ENCODE peak calls at places on chromosomes 3 and 15, in six cellular contexts. S, F, N, C, A and J are unnamed samples.

GRCh38 chr3:142500211-142500610 is 52.4 kb upstream of the XRN1 start:
- DNase-seq in S (no peak), F (no peak), N (no peak), C (no peak), A (no peak), J (no peak)

GRCh38 chr15:41429003-41429890 is 12.4 kb downstream of the RTF1 start:
- DNase-seq in S (no peak), F (no peak), N (no peak), C (no peak), A (no peak), J (no peak)

GRCh38 chr3:139225551-139225950 is 118.3 kb upstream of the MRPS22 start:
- DNase-seq in S (no peak), F (peak), N (no peak), C (no peak), A (no peak), J (no peak)

GRCh38 chr3:189827108-189827507 is 195.9 kb downstream of the TP63 start:
- DNase-seq in S (no peak), F (no peak), N (no peak), C (no peak), A (no peak), J (no peak)

GRCh38 chr3:42717311-42717710 is 14.7 kb upstream of the HHATL start:
- DNase-seq in S (no peak), F (no peak), N (no peak), C (no peak), A (no peak), J (no peak)

GRCh38 chr3:54964081-54964480 is 36.2 kb upstream of the LRTM1 start:
- DNase-seq in S (no peak), F (no peak), N (no peak), C (no peak), A (no peak), J (no peak)

GRCh38 chr3:129892857-129893615 is 475 bp downstream of the TMCC1 start:
- DNase-seq in S (peak), F (peak), N (peak), C (peak), A (peak), J (no peak)

GRCh38 chr15:81820236-81820635 is 225.6 kb downstream of the MEX3B start:
- DNase-seq in S (no peak), F (no peak), N (no peak), C (no peak), A (peak), J (no peak)

GRCh38 chr3:90069748-90070147 is 962.3 kb downstream of the EPHA3 start:
- DNase-seq in S (no peak), F (no peak), N (no peak), C (no peak), A (no peak), J (no peak)

GRCh38 chr15:64917211-64917610 is 5.5 kb downstream of the ANKDD1A start:
- DNase-seq in S (no peak), F (no peak), N (no peak), C (no peak), A (no peak), J (no peak)

GRCh38 chr3:18988619-18989229 is 159.6 kb upstream of the KCNH8 start:
- DNase-seq in S (no peak), F (no peak), N (no peak), C (no peak), A (no peak), J (no peak)

GRCh38 chr15:44598892-44599291 is 61.9 kb downstream of the EIF3J start:
- DNase-seq in S (no peak), F (peak), N (no peak), C (no peak), A (peak), J (no peak)

GRCh38 chr3:72932416-72932815 is 44.6 kb downstream of the GXYLT2 start:
- DNase-seq in S (no peak), F (no peak), N (no peak), C (no peak), A (no peak), J (no peak)

GRCh38 chr3:123803521-123803920 is 80.6 kb downstream of the MYLK start:
- DNase-seq in S (no peak), F (no peak), N (no peak), C (no peak), A (no peak), J (peak)

GRCh38 chr3:144407290-144407689 is 435.7 kb downstream of the DIPK2A start:
- DNase-seq in S (no peak), F (no peak), N (no peak), C (no peak), A (no peak), J (no peak)

GRCh38 chr3:2454865-2455264 is 356.2 kb downstream of the CNTN4 start:
- DNase-seq in S (no peak), F (no peak), N (no peak), C (no peak), A (no peak), J (no peak)

GRCh38 chr3:46184469-46184868 is 23.6 kb downstream of the CCR1 start:
- DNase-seq in S (no peak), F (peak), N (no peak), C (no peak), A (no peak), J (no peak)

GRCh38 chr3:14431556-14431927 is 29.1 kb downstream of the SLC6A6 start:
- DNase-seq in S (no peak), F (no peak), N (no peak), C (no peak), A (no peak), J (no peak)

GRCh38 chr15:26870346-26870745 is 3.5 kb downstream of the GABRA5 start:
- DNase-seq in S (no peak), F (no peak), N (no peak), C (no peak), A (no peak), J (no peak)

GRCh38 chr3:96354742-96355141 is 459.7 kb upstream of the EPHA6 start:
- DNase-seq in S (no peak), F (peak), N (no peak), C (no peak), A (no peak), J (no peak)

GRCh38 chr3:23915537-23916108 is 1.2 kb downstream of the NKIRAS1 start:
- DNase-seq in S (no peak), F (no peak), N (no peak), C (no peak), A (no peak), J (no peak)

GRCh38 chr15:43878466-43878865 is 51.7 kb downstream of the WDR76 start:
- DNase-seq in S (no peak), F (no peak), N (no peak), C (no peak), A (no peak), J (no peak)

GRCh38 chr3:125366132-125366531 is 9.0 kb downstream of the ZNF148 start:
- DNase-seq in S (no peak), F (no peak), N (no peak), C (no peak), A (no peak), J (no peak)